ENCODE peak calls at places on chromosomes 4 and X, in four cellular contexts. One of them, this sample, is unnamed.

GRCh38 chr4:94819779-94820178 is 62.0 kb downstream of the BMPR1B start:
- DNase-seq in GM12878: no peak
- DNase-seq in K562: no peak
- DNase-seq in HCT116: no peak
- DNase-seq in this sample: no peak

GRCh38 chr4:153432971-153433752 is 33.0 kb upstream of the TMEM131L start:
- DNase-seq in K562: peak; percentile 80
- DNase-seq in GM12878: peak; percentile 99
- DNase-seq in HCT116: peak; percentile 77
- DNase-seq in this sample: peak; percentile 62

GRCh38 chr4:175514174-175514573 is 297.9 kb downstream of the GPM6A start:
- DNase-seq in K562: no peak
- DNase-seq in GM12878: no peak
- DNase-seq in HCT116: no peak
- DNase-seq in this sample: no peak

GRCh38 chrX:121902463-121902862 is 855.1 kb downstream of the GLUD2 start:
- DNase-seq in K562: no peak
- DNase-seq in GM12878: peak; percentile 12
- DNase-seq in HCT116: no peak
- DNase-seq in this sample: no peak

GRCh38 chr4:123462007-123462406 is 65.4 kb downstream of the SPRY1 start:
- DNase-seq in K562: no peak
- DNase-seq in GM12878: no peak
- DNase-seq in HCT116: no peak
- DNase-seq in this sample: no peak

GRCh38 chrX:63934160-63934559 is 149.1 kb upstream of the ARHGEF9 start:
- DNase-seq in GM12878: no peak
- DNase-seq in HCT116: no peak
- DNase-seq in K562: no peak
- DNase-seq in this sample: no peak

GRCh38 chrX:19040373-19040772 is 56.5 kb upstream of the PHKA2 start:
- DNase-seq in K562: no peak
- DNase-seq in HCT116: peak; percentile 4
- DNase-seq in GM12878: no peak
- DNase-seq in this sample: no peak

GRCh38 chrX:108270739-108271396 is 167.4 kb downstream of the COL4A6 start:
- DNase-seq in GM12878: no peak
- DNase-seq in K562: no peak
- DNase-seq in HCT116: no peak
- DNase-seq in this sample: no peak

GRCh38 chrX:34880656-34881055 is 61.9 kb upstream of the FAM47B start:
- DNase-seq in K562: no peak
- DNase-seq in HCT116: no peak
- DNase-seq in GM12878: no peak
- DNase-seq in this sample: no peak

GRCh38 chr4:184282895-184283654 is 65.4 kb upstream of the ENPP6 start:
- DNase-seq in K562: no peak
- DNase-seq in HCT116: no peak
- DNase-seq in GM12878: peak; percentile 97
- DNase-seq in this sample: no peak

GRCh38 chrX:11663875-11664210 is 1.9 kb downstream of the ARHGAP6 start:
- DNase-seq in GM12878: no peak
- DNase-seq in K562: no peak
- DNase-seq in HCT116: no peak
- DNase-seq in this sample: no peak

GRCh38 chrX:11667286-11667685 is 1.6 kb upstream of the ARHGAP6 start:
- DNase-seq in GM12878: peak; percentile 23
- DNase-seq in HCT116: no peak
- DNase-seq in K562: no peak
- DNase-seq in this sample: no peak

GRCh38 chrX:11664211-11664888 is 1.4 kb downstream of the ARHGAP6 start:
- DNase-seq in HCT116: no peak
- DNase-seq in K562: no peak
- DNase-seq in GM12878: no peak
- DNase-seq in this sample: peak; percentile 42

GRCh38 chrX:11666180-11666579 is 460 bp upstream of the ARHGAP6 start:
- DNase-seq in K562: no peak
- DNase-seq in GM12878: no peak
- DNase-seq in HCT116: no peak
- DNase-seq in this sample: no peak

GRCh38 chrX:11665144-11666040 is at the start of gene ARHGAP6:
- DNase-seq in GM12878: no peak
- DNase-seq in K562: no peak
- DNase-seq in HCT116: no peak
- DNase-seq in this sample: no peak
- TF ChIP-seq EZH2 in GM12878: no peak
- TF ChIP-seq EZH2 in K562: no peak
- TF ChIP-seq EZH2 in HCT116: no peak
- TF ChIP-seq EZH2 in this sample: no peak

GRCh38 chr4:1369091-1369450 is 22.1 kb downstream of the UVSSA start:
- DNase-seq in K562: no peak
- DNase-seq in GM12878: no peak
- DNase-seq in HCT116: no peak
- DNase-seq in this sample: no peak

GRCh38 chr4:1367230-1367935 is 20.4 kb downstream of the UVSSA start:
- DNase-seq in GM12878: no peak
- DNase-seq in K562: no peak
- DNase-seq in HCT116: no peak
- DNase-seq in this sample: no peak

GRCh38 chr4:1368421-1369090 is 21.5 kb downstream of the UVSSA start:
- DNase-seq in HCT116: no peak
- DNase-seq in GM12878: no peak
- DNase-seq in K562: no peak
- DNase-seq in this sample: peak; percentile 60

GRCh38 chr4:1366371-1367229 is 19.6 kb downstream of the UVSSA start:
- DNase-seq in GM12878: no peak
- DNase-seq in K562: no peak
- DNase-seq in HCT116: no peak
- DNase-seq in this sample: no peak

DNA sequence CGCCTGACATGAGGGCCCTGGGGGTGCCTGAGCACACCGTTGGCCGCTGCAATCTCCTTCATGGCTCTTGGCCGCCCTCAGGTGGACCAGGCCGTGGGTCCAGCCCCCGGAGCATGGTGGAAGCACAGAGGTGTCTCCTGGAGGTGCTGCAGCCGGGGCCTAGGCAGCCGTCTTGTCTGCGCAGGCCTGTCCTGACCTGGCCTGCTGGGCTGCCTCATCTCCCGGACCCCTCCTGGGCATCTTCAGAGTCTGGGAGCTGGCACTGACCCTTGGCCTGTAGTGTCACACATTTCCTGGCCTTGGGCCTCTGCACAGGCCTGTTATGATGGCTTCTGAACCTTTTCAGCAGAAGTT is 20.9 kb downstream of the UVSSA start:
- DNase-seq in HCT116: no peak
- DNase-seq in K562: no peak
- DNase-seq in GM12878: no peak
- DNase-seq in this sample: no peak
- TF ChIP-seq SRF in HCT116: no peak
- TF ChIP-seq SRF in K562: no peak
- TF ChIP-seq SRF in GM12878: no peak
- TF ChIP-seq SRF in this sample: no peak

DNA sequence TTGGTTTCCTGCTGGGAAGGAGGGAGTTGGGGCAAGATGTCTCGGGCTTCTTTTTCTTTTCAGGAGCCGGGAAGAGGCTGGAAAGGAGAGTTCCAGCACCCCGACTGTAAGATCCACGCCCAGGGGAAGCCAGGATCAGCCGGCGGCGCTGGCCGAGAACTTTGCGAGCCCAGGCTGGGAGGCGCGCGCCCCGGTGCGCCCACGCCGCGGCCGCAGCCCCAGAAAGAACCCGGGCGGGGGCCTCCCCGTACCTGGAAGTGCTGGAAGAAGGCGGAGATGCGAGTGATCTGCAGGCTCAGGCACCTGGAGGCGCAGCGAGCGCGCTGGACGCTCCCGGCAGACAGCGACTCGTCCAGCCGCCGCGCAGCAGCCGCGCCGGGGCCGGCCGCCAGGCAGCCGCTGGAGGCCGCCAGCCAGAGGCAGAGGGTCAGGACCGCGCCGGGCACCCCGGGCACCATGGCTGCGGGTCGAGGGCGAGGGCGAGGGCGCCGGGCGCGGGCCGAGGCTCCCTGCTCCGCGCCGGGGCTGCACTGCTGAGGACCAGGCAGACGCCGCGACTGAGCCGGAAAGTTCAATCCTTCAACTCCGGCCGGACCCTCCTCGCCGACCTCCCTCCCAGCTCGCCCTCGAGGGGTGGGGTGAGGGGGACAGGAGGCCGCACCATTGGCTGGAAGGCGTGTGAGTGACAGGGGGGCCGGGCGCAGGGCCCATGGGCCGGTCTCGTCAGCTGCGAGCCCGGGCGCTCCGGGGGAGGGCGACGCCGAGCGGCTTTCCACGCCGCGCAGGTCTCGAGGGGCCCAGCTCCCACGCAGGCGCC is at the start of gene ANOS1:
- DNase-seq in K562: no peak
- DNase-seq in GM12878: no peak
- DNase-seq in HCT116: no peak
- DNase-seq in this sample: peak; percentile 71
- TF ChIP-seq EZH2 in K562: no peak
- TF ChIP-seq EZH2 in GM12878: no peak
- TF ChIP-seq EZH2 in HCT116: no peak
- TF ChIP-seq EZH2 in this sample: no peak

GRCh38 chr4:121957266-121957665 is 5.4 kb upstream of the TRPC3 start:
- DNase-seq in K562: no peak
- DNase-seq in GM12878: no peak
- DNase-seq in HCT116: no peak
- DNase-seq in this sample: no peak
- TF ChIP-seq SRF in K562: no peak
- TF ChIP-seq SRF in GM12878: no peak
- TF ChIP-seq SRF in HCT116: no peak
- TF ChIP-seq SRF in this sample: no peak

DNA sequence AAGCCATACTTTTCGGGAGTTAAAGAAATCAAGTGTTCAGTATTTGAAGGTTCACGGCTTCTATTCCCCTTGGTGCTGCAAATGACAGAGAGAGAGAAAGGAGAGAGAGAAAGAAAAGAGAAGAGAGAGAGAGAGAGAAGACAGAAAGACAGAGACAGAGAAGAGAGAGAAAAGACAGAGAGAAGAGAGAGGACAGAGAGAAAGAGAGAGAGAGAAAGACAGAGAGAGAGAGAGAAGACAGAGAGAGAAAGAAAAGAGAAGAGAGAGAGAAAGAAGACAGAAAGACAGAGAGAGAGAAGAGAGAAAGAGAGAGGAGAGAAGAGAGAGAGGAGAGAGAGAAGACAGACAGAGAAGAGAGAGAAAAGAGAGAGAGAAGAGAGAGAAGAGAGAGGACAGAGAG is 8.5 kb upstream of the SHOX start:
- DNase-seq in HCT116: no peak
- DNase-seq in K562: no peak
- DNase-seq in GM12878: no peak
- DNase-seq in this sample: no peak
- TF ChIP-seq EZH2 in HCT116: no peak
- TF ChIP-seq EZH2 in K562: no peak
- TF ChIP-seq EZH2 in GM12878: no peak
- TF ChIP-seq EZH2 in this sample: no peak

DNA sequence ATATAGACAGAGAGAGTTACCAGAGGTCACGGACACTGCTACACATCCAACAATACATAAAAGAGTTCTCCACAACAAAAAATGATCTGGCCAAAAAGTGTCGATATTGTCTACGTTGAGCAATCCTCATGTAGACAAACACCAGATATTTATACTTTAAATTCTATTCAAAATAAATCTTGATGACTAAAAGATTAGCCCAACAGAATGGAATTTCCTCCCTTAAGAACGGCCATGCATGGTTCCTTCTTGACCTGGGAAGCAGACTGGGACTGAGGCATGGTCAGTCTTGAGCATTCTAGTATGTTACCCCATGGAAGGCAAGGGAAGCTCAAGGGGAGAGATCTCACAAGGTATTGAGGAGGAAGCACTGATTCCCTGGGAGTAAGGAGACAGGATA is 43.5 kb downstream of the LHFPL1 start:
- DNase-seq in K562: no peak
- DNase-seq in GM12878: no peak
- DNase-seq in HCT116: no peak
- DNase-seq in this sample: no peak
- TF ChIP-seq SRF in K562: no peak
- TF ChIP-seq SRF in GM12878: no peak
- TF ChIP-seq SRF in HCT116: no peak
- TF ChIP-seq SRF in this sample: no peak

GRCh38 chr4:168737441-168738176 is 240.8 kb downstream of the PALLD start:
- DNase-seq in K562: no peak
- DNase-seq in HCT116: no peak
- DNase-seq in GM12878: no peak
- DNase-seq in this sample: no peak
- TF ChIP-seq EZH2 in K562: no peak
- TF ChIP-seq EZH2 in HCT116: no peak
- TF ChIP-seq EZH2 in GM12878: no peak
- TF ChIP-seq EZH2 in this sample: no peak

DNA sequence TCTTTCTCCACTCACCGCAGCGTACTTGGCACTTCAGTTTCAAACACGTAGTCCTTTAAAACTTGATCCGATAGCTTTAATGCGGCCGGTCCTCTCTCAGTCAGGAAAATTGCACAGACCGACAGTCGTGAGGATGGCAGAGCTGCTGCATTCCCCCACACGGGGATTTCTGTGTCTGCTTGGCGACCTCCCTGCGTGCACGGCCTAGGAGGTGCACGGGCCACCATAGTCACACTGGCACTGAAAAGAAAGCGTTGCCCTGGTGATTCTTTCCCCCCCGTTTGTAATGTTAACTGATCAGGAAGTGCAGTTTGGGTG is 10.3 kb downstream of the AKAP17A start:
- DNase-seq in HCT116: no peak
- DNase-seq in GM12878: no peak
- DNase-seq in K562: no peak
- DNase-seq in this sample: no peak
- TF ChIP-seq SRF in HCT116: no peak
- TF ChIP-seq SRF in GM12878: no peak
- TF ChIP-seq SRF in K562: no peak
- TF ChIP-seq SRF in this sample: no peak

GRCh38 chr4:7598939-7599790 is 164.4 kb upstream of the PSAPL1 start:
- DNase-seq in K562: no peak
- DNase-seq in HCT116: no peak
- DNase-seq in GM12878: no peak
- DNase-seq in this sample: no peak
- TF ChIP-seq EZH2 in K562: no peak
- TF ChIP-seq EZH2 in HCT116: no peak
- TF ChIP-seq EZH2 in GM12878: no peak
- TF ChIP-seq EZH2 in this sample: no peak

DNA sequence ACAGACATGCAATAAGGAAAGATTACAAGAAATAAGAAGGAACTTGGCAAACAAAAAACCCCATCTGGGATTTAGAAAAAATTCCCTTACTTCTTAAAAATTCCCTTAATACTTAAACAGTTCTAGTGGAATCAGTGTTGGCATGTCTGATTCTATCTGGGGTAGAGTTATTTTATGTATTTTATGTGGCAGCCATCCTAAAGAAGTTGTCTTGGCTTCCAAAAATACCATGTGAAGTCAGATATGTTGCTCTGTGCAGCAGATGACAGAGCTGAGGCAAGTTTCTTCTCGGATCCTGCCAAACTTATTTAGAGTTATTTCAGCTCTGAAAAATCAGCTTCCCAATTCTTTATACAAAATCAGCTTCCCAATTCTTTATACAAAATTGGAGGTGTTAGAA is 14.7 kb downstream of the YY2 start:
- DNase-seq in K562: no peak
- DNase-seq in GM12878: no peak
- DNase-seq in HCT116: no peak
- DNase-seq in this sample: no peak
- TF ChIP-seq SRF in K562: no peak
- TF ChIP-seq SRF in GM12878: no peak
- TF ChIP-seq SRF in HCT116: no peak
- TF ChIP-seq SRF in this sample: no peak